ENCODE peak calls at places on chromosomes 13 and 19, in eight cellular contexts. H is posterior cingulate gyrus, E is left ventricle myocardium superior, K is fibroblast of the aortic adventitia, M is Calu3, S is midbrain, D is T1000, T is GM12865. C is an unnamed sample.
A peak's percentile ranks its signal among the peaks of the same experiment; 100 is the strongest.

GRCh38 chr19:28887920-28888618 is 324.9 kb downstream of the UQCRFS1 start:
- DNase-seq in T (no peak), H (no peak), M (no peak), D (no peak), E (peak; percentile 40), K (no peak), S (no peak), C (peak; percentile 77)

GRCh38 chr19:53906211-53907192 is 2.6 kb upstream of the CACNG7 start:
- DNase-seq in H (peak; percentile 60), S (peak; percentile 61), T (no peak), K (peak; percentile 23), E (peak; percentile 66), M (peak; percentile 86), D (no peak), C (peak; percentile 43)

GRCh38 chr19:54850930-54851329 is 687 bp downstream of the KIR3DL2 start:
- DNase-seq in D (no peak), E (no peak), S (no peak), T (no peak), M (no peak), K (no peak), H (no peak), C (no peak)

GRCh38 chr13:37460211-37460610 is 138.4 kb downstream of the POSTN start:
- DNase-seq in T (no peak), D (no peak), H (no peak), S (no peak), K (peak; percentile 42), E (no peak), M (no peak), C (no peak)

GRCh38 chr13:98020271-98020670 is 66.8 kb downstream of the IPO5 start:
- DNase-seq in M (no peak), D (no peak), S (no peak), T (no peak), K (no peak), E (no peak), H (no peak), C (no peak)

GRCh38 chr19:48332351-48332661 is 7.0 kb downstream of the EMP3 start:
- DNase-seq in M (no peak), K (no peak), S (no peak), E (no peak), T (no peak), H (no peak), D (no peak), C (no peak)

GRCh38 chr13:50650478-50650877 is 193.0 kb downstream of the DLEU7 start:
- DNase-seq in T (peak; percentile 3), E (no peak), K (no peak), D (no peak), H (no peak), M (no peak), S (no peak), C (no peak)

GRCh38 chr19:10987621-10988297 is 26.9 kb downstream of the SMARCA4 start:
- DNase-seq in E (no peak), T (no peak), S (no peak), H (no peak), K (no peak), D (no peak), M (no peak), C (no peak)

GRCh38 chr13:91142572-91142971 is 204.9 kb upstream of the MIR17HG start:
- DNase-seq in S (no peak), D (peak; percentile 26), T (no peak), K (no peak), M (no peak), E (no peak), H (no peak), C (no peak)

GRCh38 chr19:16198363-16198636 is 589 bp downstream of the AP1M1 start:
- DNase-seq in S (no peak), E (no peak), H (no peak), T (no peak), D (peak; percentile 30), M (no peak), K (no peak), C (no peak)

GRCh38 chr13:111216166-111216960 is 101.3 kb downstream of the ARHGEF7 start:
- DNase-seq in T (peak; percentile 44), K (peak; percentile 31), E (peak; percentile 56), M (peak; percentile 22), S (peak; percentile 20), D (peak; percentile 48), H (no peak), C (peak; percentile 22)

GRCh38 chr13:33330483-33330882 is 44.9 kb upstream of the STARD13 start:
- DNase-seq in K (no peak), D (no peak), T (no peak), M (no peak), H (no peak), S (no peak), E (no peak), C (no peak)

GRCh38 chr13:77503398-77503797 is 32.1 kb upstream of the SCEL start:
- DNase-seq in D (no peak), S (no peak), K (no peak), T (no peak), M (no peak), H (no peak), E (no peak), C (no peak)

GRCh38 chr13:84630486-84630885 is 748.2 kb upstream of the SLITRK1 start:
- DNase-seq in M (no peak), K (no peak), H (no peak), D (no peak), E (no peak), T (no peak), S (no peak), C (no peak)

GRCh38 chr19:45153339-45154063 is 7.3 kb downstream of the NKPD1 start:
- DNase-seq in D (no peak), T (peak; percentile 29), M (no peak), S (peak; percentile 49), E (peak; percentile 70), H (peak; percentile 40), K (peak; percentile 42), C (peak; percentile 48)

GRCh38 chr19:39498262-39499081 is at the start of gene DLL3:
- DNase-seq in T (no peak), M (no peak), D (no peak), S (no peak), E (no peak), H (no peak), K (peak; percentile 6), C (no peak)

GRCh38 chr13:30982506-30982905 is 50.0 kb downstream of the TEX26 start:
- DNase-seq in E (no peak), H (no peak), M (no peak), K (no peak), S (no peak), D (no peak), T (peak; percentile 22), C (no peak)

GRCh38 chr13:63124863-63125262 is 1709.2 kb upstream of the PCDH20 start:
- DNase-seq in H (no peak), D (no peak), S (no peak), M (no peak), T (peak; percentile 8), E (no peak), K (peak; percentile 38), C (no peak)

GRCh38 chr13:52195052-52195837 is 35.8 kb upstream of the NEK3 start:
- DNase-seq in D (no peak), K (peak; percentile 72), E (peak; percentile 89), H (peak; percentile 24), T (peak; percentile 85), S (peak; percentile 57), M (peak; percentile 36), C (no peak)

GRCh38 chr13:46554971-46555370 is 2.0 kb downstream of the LRCH1 start:
- DNase-seq in M (no peak), T (no peak), S (no peak), K (peak; percentile 56), E (no peak), D (no peak), H (no peak), C (no peak)

GRCh38 chr13:113406321-113407102 is 42.6 kb upstream of the GRTP1 start:
- DNase-seq in D (no peak), K (no peak), T (no peak), E (no peak), H (no peak), M (no peak), S (no peak), C (no peak)

GRCh38 chr19:6414033-6414643 is 10.5 kb downstream of the KHSRP start:
- DNase-seq in M (no peak), D (no peak), E (no peak), S (no peak), H (no peak), K (no peak), T (no peak), C (no peak)

GRCh38 chr19:32406161-32407003 is 812 bp downstream of the DPY19L3 start:
- DNase-seq in E (no peak), K (peak; percentile 24), T (no peak), H (no peak), D (no peak), M (no peak), S (no peak), C (no peak)

GRCh38 chr19:10427169-10427568 is 6.8 kb downstream of the PDE4A start:
- DNase-seq in M (no peak), H (no peak), T (no peak), S (no peak), E (no peak), D (no peak), K (no peak), C (no peak)

GRCh38 chr13:30679483-30680330 is 55.6 kb upstream of the ALOX5AP start:
- DNase-seq in E (no peak), S (peak; percentile 22), D (no peak), T (peak; percentile 51), M (peak; percentile 14), K (peak; percentile 55), H (no peak), C (no peak)

GRCh38 chr13:63351081-63351480 is 1935.4 kb upstream of the PCDH20 start:
- DNase-seq in K (peak; percentile 2), E (no peak), M (no peak), D (no peak), T (no peak), H (no peak), S (no peak), C (no peak)

GRCh38 chr19:53246498-53246897 is 8.2 kb downstream of the ZNF677 start:
- DNase-seq in K (no peak), D (no peak), S (no peak), E (no peak), M (no peak), H (no peak), T (peak; percentile 12), C (no peak)

GRCh38 chr19:13588953-13589833 is 82.9 kb upstream of the CACNA1A start:
- DNase-seq in D (peak; percentile 70), M (peak; percentile 85), E (peak; percentile 83), H (peak; percentile 62), K (peak; percentile 56), S (peak; percentile 55), T (peak; percentile 73), C (peak; percentile 88)

GRCh38 chr13:110008816-110009215 is 222.4 kb upstream of the IRS2 start:
- DNase-seq in S (no peak), M (no peak), E (no peak), T (no peak), D (no peak), K (no peak), H (no peak), C (no peak)

GRCh38 chr19:13788991-13789390 is 6.3 kb upstream of the ZSWIM4 start:
- DNase-seq in T (peak; percentile 49), M (no peak), D (no peak), S (no peak), H (no peak), E (peak; percentile 49), K (peak; percentile 80), C (no peak)

GRCh38 chr13:36297259-36297599 is 385 bp downstream of the CCDC169 start:
- DNase-seq in H (no peak), S (no peak), D (no peak), E (no peak), K (peak; percentile 51), M (no peak), T (peak; percentile 68), C (no peak)

GRCh38 chr13:98674968-98675528 is 77.4 kb downstream of the SLC15A1 start:
- DNase-seq in E (no peak), T (no peak), M (no peak), S (no peak), K (no peak), D (no peak), H (no peak), C (no peak)

GRCh38 chr13:112784811-112785418 is 95.1 kb downstream of the ATP11A start:
- DNase-seq in S (no peak), K (no peak), D (no peak), E (no peak), M (no peak), H (no peak), T (no peak), C (no peak)

C was measured in progenitor cell of endocrine pancreas.